ENCODE peak calls at places on chromosomes 11 and 22, in eight cellular contexts. J, Q, H, D, V, P, N and M are unnamed samples.

GRCh38 chr11:36363361-36364272 is 67.5 kb downstream of the PRR5L start:
- DNase-seq in J (peak), Q (no peak), H (no peak), D (no peak), V (no peak), P (no peak), N (no peak), M (no peak)

GRCh38 chr11:44680982-44681597 is 45.7 kb upstream of the TSPAN18 start:
- DNase-seq in J (no peak), Q (no peak), H (no peak), D (no peak), V (peak), P (no peak), N (no peak), M (peak)

GRCh38 chr11:14980854-14981253 is 8.7 kb upstream of the CALCA start:
- DNase-seq in J (peak), Q (no peak), H (no peak), D (no peak), V (no peak), P (no peak), N (no peak), M (no peak)

GRCh38 chr11:64792482-64792881 is 10.5 kb downstream of the MAP4K2 start:
- DNase-seq in J (no peak), Q (no peak), H (no peak), D (no peak), V (no peak), P (no peak), N (no peak), M (no peak)

GRCh38 chr11:70191495-70192140 is 11.5 kb upstream of the FADD start:
- DNase-seq in J (peak), Q (peak), H (peak), D (peak), V (peak), P (peak), N (peak), M (peak)

GRCh38 chr11:97461044-97461880 is 1071.4 kb downstream of the JRKL start:
- DNase-seq in J (no peak), Q (no peak), H (no peak), D (no peak), V (no peak), P (no peak), N (no peak), M (no peak)

GRCh38 chr11:113644605-113645004 is 61.5 kb downstream of the TMPRSS5 start:
- DNase-seq in J (no peak), Q (no peak), H (no peak), D (no peak), V (no peak), P (no peak), N (no peak), M (no peak)

GRCh38 chr11:8070417-8071101 is 10.5 kb upstream of the TUB start:
- DNase-seq in J (peak), Q (no peak), H (peak), D (peak), V (no peak), P (peak), N (no peak), M (no peak)

GRCh38 chr11:66933508-66933907 is 24.7 kb downstream of the PC start:
- DNase-seq in J (peak), Q (no peak), H (no peak), D (no peak), V (no peak), P (no peak), N (no peak), M (no peak)

GRCh38 chr11:41978951-41979350 is 519.5 kb upstream of the LRRC4C start:
- DNase-seq in J (no peak), Q (no peak), H (no peak), D (no peak), V (no peak), P (no peak), N (no peak), M (no peak)

GRCh38 chr11:76665172-76665571 is 5.4 kb downstream of the LRRC32 start:
- DNase-seq in J (no peak), Q (no peak), H (no peak), D (no peak), V (no peak), P (peak), N (no peak), M (no peak)

GRCh38 chr11:6531267-6531752 is 34.2 kb downstream of the DNHD1 start:
- DNase-seq in J (peak), Q (no peak), H (peak), D (peak), V (no peak), P (no peak), N (peak), M (peak)

GRCh38 chr11:102467080-102467708 is 14.6 kb upstream of the TMEM123 start:
- DNase-seq in J (no peak), Q (no peak), H (no peak), D (no peak), V (no peak), P (no peak), N (no peak), M (no peak)

GRCh38 chr11:134731562-134731961 is 319.5 kb upstream of the B3GAT1 start:
- DNase-seq in J (no peak), Q (no peak), H (no peak), D (no peak), V (no peak), P (no peak), N (no peak), M (no peak)

GRCh38 chr22:41092023-41092817 is at the start of gene EP300:
- DNase-seq in J (peak), Q (peak), H (peak), D (peak), V (peak), P (peak), N (peak), M (peak)

GRCh38 chr11:5626191-5626590 is 1.4 kb downstream of the TRIM34 start:
- DNase-seq in J (no peak), Q (no peak), H (no peak), D (no peak), V (no peak), P (no peak), N (no peak), M (no peak)

GRCh38 chr11:118690553-118691304 is 11.3 kb upstream of the TREH start:
- DNase-seq in J (no peak), Q (no peak), H (no peak), D (no peak), V (no peak), P (no peak), N (no peak), M (no peak)

GRCh38 chr11:92740251-92740650 is 229.2 kb upstream of the MTNR1B start:
- DNase-seq in J (no peak), Q (no peak), H (no peak), D (no peak), V (no peak), P (no peak), N (no peak), M (no peak)

GRCh38 chr11:115845872-115846271 is 341.7 kb upstream of the CADM1 start:
- DNase-seq in J (peak), Q (no peak), H (no peak), D (no peak), V (no peak), P (no peak), N (no peak), M (no peak)

GRCh38 chr11:43681543-43681942 is 1.0 kb downstream of the HSD17B12 start:
- DNase-seq in J (no peak), Q (no peak), H (no peak), D (peak), V (no peak), P (no peak), N (no peak), M (no peak)

GRCh38 chr11:45872513-45873356 is 12.7 kb upstream of the MAPK8IP1 start:
- DNase-seq in J (peak), Q (no peak), H (peak), D (peak), V (peak), P (no peak), N (peak), M (peak)

GRCh38 chr11:117900720-117901440 is 24.4 kb upstream of the FXYD6 start:
- DNase-seq in J (no peak), Q (no peak), H (peak), D (no peak), V (no peak), P (peak), N (no peak), M (no peak)

GRCh38 chr22:25900880-25901279 is 158.9 kb downstream of the MYO18B start:
- DNase-seq in J (peak), Q (peak), H (no peak), D (no peak), V (no peak), P (no peak), N (no peak), M (no peak)

GRCh38 chr22:44133901-44134511 is 46.7 kb upstream of the PARVG start:
- DNase-seq in J (peak), Q (peak), H (no peak), D (no peak), V (no peak), P (no peak), N (peak), M (no peak)

GRCh38 chr11:107780775-107781174 is 68.9 kb upstream of the SLN start:
- DNase-seq in J (no peak), Q (no peak), H (no peak), D (no peak), V (no peak), P (no peak), N (no peak), M (no peak)

GRCh38 chr22:44782286-44782830 is 30.0 kb downstream of the ARHGAP8 start:
- DNase-seq in J (no peak), Q (no peak), H (no peak), D (no peak), V (no peak), P (no peak), N (peak), M (no peak)

GRCh38 chr11:92266821-92267220 is 42.2 kb downstream of the FAT3 start:
- DNase-seq in J (no peak), Q (no peak), H (no peak), D (no peak), V (no peak), P (no peak), N (no peak), M (no peak)

GRCh38 chr22:39463931-39464390 is 7.1 kb downstream of the MGAT3 start:
- DNase-seq in J (no peak), Q (no peak), H (no peak), D (no peak), V (no peak), P (no peak), N (no peak), M (no peak)

GRCh38 chr22:33337524-33337923 is 279.3 kb upstream of the SYN3 start:
- DNase-seq in J (no peak), Q (no peak), H (no peak), D (no peak), V (no peak), P (no peak), N (peak), M (peak)

GRCh38 chr11:528815-529728 is 6.3 kb downstream of the HRAS start:
- DNase-seq in J (peak), Q (no peak), H (no peak), D (no peak), V (no peak), P (no peak), N (no peak), M (no peak)